ENCODE peak calls at places on chromosomes 7 and 10, in nine cellular contexts. Y, U, W, V, H, D, G, L and T are unnamed samples.

GRCh38 chr7:100024020-100024619 is 8.7 kb downstream of the ZKSCAN1 start:
- DNase-seq in Y (no peak), U (no peak), W (no peak), V (no peak), H (no peak), D (no peak), G (no peak), L (no peak), T (no peak)

GRCh38 chr10:119375574-119376265 is 166.8 kb downstream of the RGS10 start:
- DNase-seq in Y (no peak), U (peak), W (peak), V (no peak), H (no peak), D (no peak), G (no peak), L (no peak), T (no peak)

GRCh38 chr10:102620615-102621417 is 23.5 kb upstream of the TRIM8 start:
- DNase-seq in Y (no peak), U (no peak), W (no peak), V (no peak), H (no peak), D (no peak), G (no peak), L (no peak), T (no peak)

GRCh38 chr7:121394709-121395140 is 1.4 kb downstream of the FAM3C start:
- DNase-seq in Y (no peak), U (peak), W (no peak), V (no peak), H (peak), D (no peak), G (no peak), L (no peak), T (no peak)

GRCh38 chr7:76506081-76506440 is 4.3 kb upstream of the UPK3B start:
- DNase-seq in Y (no peak), U (peak), W (no peak), V (no peak), H (no peak), D (no peak), G (no peak), L (no peak), T (no peak)

GRCh38 chr7:130189281-130189782 is 15.9 kb downstream of the TMEM209 start:
- DNase-seq in Y (no peak), U (no peak), W (peak), V (no peak), H (no peak), D (no peak), G (no peak), L (no peak), T (no peak)

GRCh38 chr10:14349081-14349480 is 18.4 kb upstream of the FRMD4A start:
- DNase-seq in Y (no peak), U (no peak), W (no peak), V (no peak), H (no peak), D (no peak), G (no peak), L (no peak), T (no peak)

GRCh38 chr10:77424257-77424656 is 213.4 kb downstream of the KCNMA1 start:
- DNase-seq in Y (no peak), U (no peak), W (no peak), V (no peak), H (no peak), D (no peak), G (no peak), L (no peak), T (no peak)

GRCh38 chr7:148540041-148540738 is 50.4 kb upstream of the C7orf33 start:
- DNase-seq in Y (no peak), U (peak), W (peak), V (no peak), H (no peak), D (no peak), G (no peak), L (peak), T (no peak)

GRCh38 chr7:23586159-23586558 is 11.0 kb upstream of the CCDC126 start:
- DNase-seq in Y (no peak), U (no peak), W (no peak), V (no peak), H (no peak), D (no peak), G (no peak), L (no peak), T (no peak)

GRCh38 chr10:95428702-95429101 is 132.5 kb downstream of the SORBS1 start:
- DNase-seq in Y (no peak), U (no peak), W (no peak), V (no peak), H (no peak), D (no peak), G (no peak), L (peak), T (no peak)

GRCh38 chr10:102660891-102661613 is 16.8 kb downstream of the TRIM8 start:
- DNase-seq in Y (peak), U (no peak), W (peak), V (peak), H (peak), D (peak), G (peak), L (peak), T (peak)

GRCh38 chr7:18610331-18610948 is 114.9 kb downstream of the HDAC9 start:
- DNase-seq in Y (no peak), U (peak), W (peak), V (no peak), H (no peak), D (no peak), G (no peak), L (no peak), T (no peak)

GRCh38 chr7:7978860-7979259 is 10.3 kb downstream of the GLCCI1 start:
- DNase-seq in Y (no peak), U (no peak), W (no peak), V (no peak), H (no peak), D (no peak), G (no peak), L (no peak), T (no peak)

GRCh38 chr7:18995811-18996400 is 121.5 kb downstream of the TWIST1 start:
- DNase-seq in Y (no peak), U (no peak), W (no peak), V (no peak), H (no peak), D (no peak), G (no peak), L (no peak), T (no peak)

GRCh38 chr7:121187676-121188075 is 141.1 kb upstream of the WNT16 start:
- DNase-seq in Y (no peak), U (no peak), W (peak), V (no peak), H (no peak), D (no peak), G (no peak), L (no peak), T (no peak)

GRCh38 chr7:135811513-135811912 is 62.9 kb upstream of the FAM180A start:
- DNase-seq in Y (no peak), U (no peak), W (peak), V (no peak), H (no peak), D (no peak), G (no peak), L (no peak), T (no peak)

GRCh38 chr7:32119790-32120196 is 49.6 kb upstream of the PDE1C start:
- DNase-seq in Y (no peak), U (no peak), W (no peak), V (no peak), H (no peak), D (no peak), G (no peak), L (no peak), T (no peak)

GRCh38 chr7:88539977-88540376 is 219.5 kb upstream of the ZNF804B start:
- DNase-seq in Y (no peak), U (no peak), W (no peak), V (no peak), H (no peak), D (no peak), G (no peak), L (peak), T (no peak)

GRCh38 chr10:131169146-131169545 is 142.4 kb downstream of the TCERG1L start:
- DNase-seq in Y (no peak), U (no peak), W (no peak), V (no peak), H (no peak), D (no peak), G (no peak), L (no peak), T (no peak)

GRCh38 chr10:101297901-101298451 is 56.0 kb upstream of the BTRC start:
- DNase-seq in Y (peak), U (peak), W (peak), V (peak), H (peak), D (peak), G (peak), L (peak), T (peak)

GRCh38 chr7:151448261-151449252 is 8.6 kb upstream of the CRYGN start:
- DNase-seq in Y (peak), U (peak), W (peak), V (peak), H (peak), D (peak), G (peak), L (peak), T (peak)

GRCh38 chr10:72981882-72982529 is 27.4 kb upstream of the PLA2G12B start:
- DNase-seq in Y (no peak), U (no peak), W (no peak), V (no peak), H (peak), D (no peak), G (no peak), L (no peak), T (no peak)